ENCODE peak calls at places on chromosomes 7 and 10, in seven cellular contexts. W, Q, L, O, F, C and Z are unnamed samples.
A peak's percentile ranks its signal among the peaks of the same experiment; 100 is the strongest.

GRCh38 chr10:14477408-14477710 is 146.6 kb upstream of the FRMD4A start:
- DNase-seq in W (no peak), Q (no peak), L (no peak), O (no peak), F (no peak), C (peak; percentile 44), Z (no peak)

GRCh38 chr7:130387628-130388403 is 7.5 kb downstream of the CPA1 start:
- DNase-seq in W (no peak), Q (no peak), L (no peak), O (no peak), F (no peak), C (peak; percentile 27), Z (no peak)

GRCh38 chr7:138934861-138935260 is 46.3 kb downstream of the KIAA1549 start:
- DNase-seq in W (no peak), Q (no peak), L (peak; percentile 46), O (no peak), F (no peak), C (peak; percentile 64), Z (no peak)

GRCh38 chr7:28813238-28813962 is 144.7 kb downstream of the TRIL start:
- DNase-seq in W (no peak), Q (no peak), L (no peak), O (no peak), F (no peak), C (no peak), Z (no peak)

GRCh38 chr7:38878694-38879457 is 30.1 kb downstream of the VPS41 start:
- DNase-seq in W (no peak), Q (no peak), L (no peak), O (no peak), F (no peak), C (no peak), Z (no peak)

GRCh38 chr10:43843331-43844101 is 194.8 kb upstream of the ZNF32 start:
- DNase-seq in W (no peak), Q (no peak), L (no peak), O (no peak), F (no peak), C (no peak), Z (no peak)

GRCh38 chr10:49767752-49768151 is 5.6 kb upstream of the OGDHL start:
- DNase-seq in W (no peak), Q (peak; percentile 51), L (no peak), O (no peak), F (no peak), C (no peak), Z (no peak)

GRCh38 chr7:173120-173918 is 19.1 kb upstream of the FAM20C start:
- DNase-seq in W (no peak), Q (peak; percentile 72), L (no peak), O (no peak), F (no peak), C (no peak), Z (no peak)

GRCh38 chr10:9734218-9734617 is 1283.5 kb upstream of the CELF2 start:
- DNase-seq in W (no peak), Q (no peak), L (no peak), O (no peak), F (no peak), C (no peak), Z (no peak)

GRCh38 chr10:76133597-76134255 is 702.3 kb downstream of the LRMDA start:
- DNase-seq in W (no peak), Q (no peak), L (no peak), O (no peak), F (no peak), C (no peak), Z (no peak)

GRCh38 chr10:121631296-121631695 is 33.1 kb upstream of the FGFR2 start:
- DNase-seq in W (no peak), Q (no peak), L (no peak), O (no peak), F (no peak), C (no peak), Z (no peak)

GRCh38 chr10:61423178-61423577 is 30.0 kb downstream of the TMEM26 start:
- DNase-seq in W (no peak), Q (no peak), L (no peak), O (no peak), F (no peak), C (no peak), Z (no peak)

GRCh38 chr10:133335238-133336122 is 1.2 kb downstream of the CALY start:
- DNase-seq in W (peak; percentile 70), Q (peak; percentile 92), L (no peak), O (no peak), F (peak; percentile 83), C (no peak), Z (peak; percentile 74)